ENCODE peak calls at places on chromosomes 6 and 20, in six cellular contexts. U is cardiac fibroblast, Z is brain microvascular endothelial cell, N is endodermal cell, I is left ventricle myocardium inferior, K is tibial nerve. H is an unnamed sample.

GRCh38 chr20:18443841-18444240 is 23.0 kb downstream of the DZANK1 start:
- DNase-seq in Z (no peak), I (no peak), K (no peak), N (no peak), U (peak; percentile 9), H (no peak)

GRCh38 chr6:14396826-14397517 is 279.4 kb downstream of the CD83 start:
- DNase-seq in I (no peak), K (no peak), N (peak; percentile 92), Z (peak; percentile 13), U (peak; percentile 16), H (no peak)

GRCh38 chr20:36784116-36784515 is 10.6 kb upstream of the DSN1 start:
- DNase-seq in I (no peak), Z (no peak), U (no peak), K (no peak), N (no peak), H (no peak)

GRCh38 chr20:53423587-53424146 is 170.0 kb downstream of the ZNF217 start:
- DNase-seq in Z (no peak), N (no peak), U (no peak), I (no peak), K (no peak), H (no peak)

GRCh38 chr20:47028487-47028886 is 133.8 kb downstream of the EYA2 start:
- DNase-seq in U (no peak), I (no peak), N (no peak), K (no peak), Z (no peak), H (no peak)

GRCh38 chr6:63923139-63923739 is 287.6 kb downstream of the PHF3 start:
- DNase-seq in N (no peak), U (peak; percentile 59), Z (no peak), I (no peak), K (no peak), H (peak; percentile 57)

GRCh38 chr6:120272038-120272437 is 922.5 kb upstream of the MAN1A1 start:
- DNase-seq in I (no peak), N (no peak), K (no peak), Z (no peak), U (no peak), H (no peak)

GRCh38 chr6:38233161-38233791 is 406.5 kb downstream of the BTBD9 start:
- DNase-seq in Z (peak; percentile 69), N (no peak), I (no peak), U (peak; percentile 58), K (no peak), H (no peak)

GRCh38 chr20:8749986-8750385 is 318.9 kb upstream of the PLCB4 start:
- DNase-seq in N (no peak), I (no peak), U (peak; percentile 70), K (no peak), Z (peak; percentile 41), H (peak; percentile 23)

GRCh38 chr6:85394853-85395538 is 54.9 kb upstream of the NT5E start:
- DNase-seq in U (no peak), Z (no peak), K (no peak), I (no peak), N (no peak), H (peak; percentile 53)

GRCh38 chr6:43078651-43079050 is 2.5 kb downstream of the PTK7 start:
- DNase-seq in I (no peak), Z (peak; percentile 32), K (no peak), N (no peak), U (no peak), H (peak; percentile 87)

GRCh38 chr20:57678340-57678739 is 31.5 kb downstream of the PMEPA1 start:
- DNase-seq in I (no peak), K (no peak), Z (no peak), N (no peak), U (no peak), H (no peak)

GRCh38 chr6:81847866-81848265 is 95.4 kb upstream of the TENT5A start:
- DNase-seq in K (no peak), Z (no peak), I (no peak), N (no peak), U (no peak), H (no peak)

GRCh38 chr6:138004423-138005287 is 102.6 kb downstream of the PERP start:
- DNase-seq in Z (peak; percentile 23), K (peak; percentile 54), I (no peak), U (peak; percentile 63), N (no peak), H (peak; percentile 24)

GRCh38 chr20:39429716-39430115 is 467.6 kb downstream of the DHX35 start:
- DNase-seq in U (no peak), N (no peak), K (no peak), Z (no peak), I (no peak), H (no peak)

DNA sequence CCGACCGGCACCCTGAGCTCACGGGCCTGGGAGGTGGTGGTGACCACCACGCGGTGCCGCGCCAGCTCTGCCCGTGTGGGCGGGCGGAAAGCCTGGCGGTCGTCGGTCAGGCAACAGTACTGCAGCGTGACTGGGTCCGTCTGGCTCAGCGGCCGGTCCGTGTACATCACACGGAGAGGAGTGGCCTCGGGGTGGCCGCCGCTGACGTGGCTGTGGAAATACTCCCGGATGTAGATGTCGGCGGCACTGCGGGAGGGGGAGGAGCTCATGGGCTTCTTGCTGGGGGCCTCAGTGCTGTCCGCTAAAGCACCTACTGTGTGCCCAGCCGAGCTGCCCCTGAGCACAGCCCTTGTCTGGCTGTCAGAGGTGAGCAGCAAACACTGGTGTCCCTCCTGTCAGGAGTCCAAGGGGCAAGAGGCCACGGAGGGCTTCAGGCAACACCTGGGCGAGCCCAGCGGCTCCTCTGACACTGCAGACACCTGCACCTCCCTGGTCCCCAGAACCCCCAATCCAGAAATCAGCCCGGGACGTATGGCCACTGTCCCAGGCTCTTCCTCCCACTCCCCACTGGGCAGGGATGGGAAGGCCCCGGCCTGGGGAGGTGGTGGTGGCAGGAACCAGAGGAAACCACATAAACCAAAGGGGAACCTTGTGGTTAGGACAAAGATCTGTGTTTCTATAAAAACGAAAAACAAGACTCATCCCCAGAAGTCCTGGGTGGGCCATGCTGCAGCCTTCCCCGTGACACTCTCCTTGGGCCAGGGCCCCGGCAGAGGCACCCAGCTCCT is 6.5 kb downstream of the HELZ2 start:
- DNase-seq in U (no peak), N (no peak), K (peak; percentile 28), Z (peak; percentile 20), I (no peak), H (no peak)
- H3K4me3 ChIP-seq in U (no peak overlapping the region), N (no peak overlapping the region), K (no peak overlapping the region), Z (no peak overlapping the region), I (no peak overlapping the region), H (no peak overlapping the region)

GRCh38 chr6:83309344-83309743 is 116.2 kb downstream of the RWDD2A start:
- DNase-seq in N (no peak), Z (no peak), I (no peak), U (peak; percentile 18), K (no peak), H (no peak)

GRCh38 chr6:83308833-83309232 is 115.7 kb downstream of the RWDD2A start:
- DNase-seq in U (no peak), Z (no peak), N (no peak), I (no peak), K (no peak), H (no peak)

GRCh38 chr6:83307849-83308248 is 114.7 kb downstream of the RWDD2A start:
- DNase-seq in I (no peak), N (no peak), Z (no peak), U (no peak), K (no peak), H (no peak)

DNA sequence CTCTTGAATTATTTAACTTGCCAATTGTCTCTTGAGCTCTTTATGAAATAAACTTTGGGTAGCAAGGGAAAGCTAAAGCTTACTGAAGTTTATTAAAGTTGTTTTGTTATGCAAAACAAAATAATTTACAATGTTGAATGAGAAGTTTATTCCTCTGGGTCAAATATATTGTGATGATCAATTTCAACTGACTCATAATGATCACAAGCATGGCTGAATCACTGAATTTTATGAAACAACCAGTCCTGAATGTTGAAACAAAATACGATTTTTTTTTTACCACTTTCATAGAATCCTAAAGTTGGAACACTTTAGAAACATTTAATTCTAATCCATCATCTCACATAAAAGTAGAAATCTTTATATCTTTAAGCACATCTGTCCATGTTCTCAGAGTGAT is 110.3 kb downstream of the RWDD2A start:
- DNase-seq in U (peak; percentile 29), I (no peak), K (no peak), N (no peak), Z (no peak), H (no peak)
- H3K4me3 ChIP-seq in U (no peak overlapping the region), I (no peak overlapping the region), K (no peak overlapping the region), N (no peak overlapping the region), Z (no peak overlapping the region), H (no peak overlapping the region)

GRCh38 chr6:27333642-27334040 is 21.6 kb upstream of the POM121L2 start:
- DNase-seq in Z (no peak), N (no peak), K (no peak), U (no peak), I (no peak), H (no peak)
- H3K4me3 ChIP-seq in Z (peak overlapping the region; percentile 69), N (peak overlapping the region; percentile 86), K (no peak overlapping the region), U (peak overlapping the region; percentile 62), I (peak overlapping the region; percentile 46), H (peak overlapping the region; percentile 52)

GRCh38 chr6:159984268-159984786 is 15.4 kb downstream of the IGF2R start:
- DNase-seq in N (no peak), I (no peak), Z (peak; percentile 98), K (no peak), U (peak; percentile 96), H (peak; percentile 66)

GRCh38 chr6:159983641-159984080 is 14.8 kb downstream of the IGF2R start:
- DNase-seq in K (no peak), U (no peak), Z (peak; percentile 55), N (no peak), I (no peak), H (peak; percentile 64)

GRCh38 chr6:159981171-159981571 is 12.3 kb downstream of the IGF2R start:
- DNase-seq in U (no peak), N (no peak), K (no peak), I (no peak), Z (no peak), H (no peak)

GRCh38 chr6:159981591-159982245 is 12.8 kb downstream of the IGF2R start:
- DNase-seq in N (no peak), U (peak; percentile 68), Z (peak; percentile 55), I (no peak), K (no peak), H (peak; percentile 88)

DNA sequence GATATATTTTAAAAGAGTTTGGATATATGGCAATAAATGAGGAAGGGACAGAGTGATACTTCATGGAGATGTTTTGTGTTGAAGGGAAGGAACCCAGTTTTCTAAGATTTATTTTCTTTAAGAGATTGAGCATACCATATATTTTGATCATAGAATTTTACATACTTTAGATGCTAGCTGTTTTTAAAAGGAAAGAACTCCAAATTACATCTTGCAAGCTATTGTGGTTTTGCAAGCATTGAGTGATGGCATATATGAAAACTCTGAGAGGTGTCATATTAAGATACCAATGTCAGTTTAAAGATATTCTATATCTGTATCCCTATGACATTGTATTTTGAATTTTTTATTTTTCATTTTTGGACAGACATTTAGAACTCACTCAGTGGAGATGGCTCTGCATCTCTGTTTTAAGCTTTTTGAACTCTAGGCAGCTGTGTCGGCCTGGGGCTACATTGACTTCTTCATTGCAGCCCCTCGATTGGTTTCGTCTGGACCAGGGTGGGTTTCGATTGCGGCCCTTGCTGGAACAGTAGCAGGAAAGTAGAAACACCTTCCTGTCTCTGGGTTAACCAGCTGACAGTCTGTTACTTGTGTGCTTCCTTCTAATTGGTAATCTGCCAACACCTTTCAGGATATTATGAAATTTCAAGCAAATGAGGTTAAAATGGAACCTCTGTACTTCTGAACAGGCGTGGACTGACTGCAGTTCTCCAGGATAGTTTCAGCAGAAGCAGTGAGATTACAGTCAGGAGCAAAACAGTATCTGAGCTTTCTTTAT is 14.0 kb downstream of the IGF2R start:
- DNase-seq in K (no peak), Z (no peak), I (no peak), U (peak; percentile 66), N (no peak), H (peak; percentile 69)
- H3K4me3 ChIP-seq in K (no peak overlapping the region), Z (no peak overlapping the region), I (no peak overlapping the region), U (no peak overlapping the region), N (no peak overlapping the region), H (no peak overlapping the region)

H was measured in fibroblast of villous mesenchyme.